ENCODE peak calls at places on chromosomes 6 and 20, in seven cellular contexts. E is stomach, W is A549, D is SK-N-SH, H is H1, F is sigmoid colon, N is ovary. J is an unnamed sample. For H3K4me1, the result is how much of the 10 kb centered on the place peaks cover.

GRCh38 chr20:32387262-32387661 is 29.1 kb downstream of the ASXL1 start:
- DNase-seq in N (no peak), H (no peak), F (no peak), D (no peak), E (no peak), W (no peak), J (no peak)

GRCh38 chr6:136738178-136739057 is 53.9 kb downstream of the MAP3K5 start:
- DNase-seq in F (no peak), W (no peak), H (no peak), N (peak), E (no peak), D (no peak), J (no peak)

GRCh38 chr20:24985802-24986201 is 6.7 kb downstream of the APMAP start:
- DNase-seq in F (peak), E (peak), W (no peak), H (no peak), N (no peak), D (no peak), J (no peak)

GRCh38 chr6:170032197-170032596 is 258.7 kb downstream of the DLL1 start:
- DNase-seq in D (no peak), N (no peak), F (peak), E (peak), H (no peak), W (no peak), J (no peak)

GRCh38 chr6:139588076-139588639 is 213.7 kb upstream of the CITED2 start:
- DNase-seq in N (no peak), E (peak), F (no peak), H (no peak), W (no peak), D (no peak), J (peak)

GRCh38 chr6:26389349-26389799 is 6.5 kb downstream of the BTN2A2 start:
- DNase-seq in H (no peak), E (no peak), D (no peak), N (no peak), F (no peak), W (peak), J (no peak)

GRCh38 chr6:110628330-110628729 is 151.9 kb upstream of the SLC22A16 start:
- DNase-seq in N (no peak), W (no peak), H (no peak), E (no peak), F (no peak), D (no peak), J (no peak)

GRCh38 chr20:51457281-51457932 is 85.1 kb downstream of the NFATC2 start:
- DNase-seq in N (peak), E (no peak), W (peak), D (peak), H (no peak), F (peak), J (no peak)

GRCh38 chr6:11535801-11536230 is 1.7 kb upstream of the TMEM170B start:
- DNase-seq in N (peak), E (peak), D (no peak), W (no peak), F (no peak), H (no peak), J (no peak)

GRCh38 chr6:113476937-113477839 is 380.0 kb upstream of the MARCKS start:
- DNase-seq in N (no peak), W (no peak), F (no peak), D (no peak), E (no peak), H (no peak), J (no peak)

GRCh38 chr20:6038256-6038655 is 15.6 kb downstream of the LRRN4 start:
- DNase-seq in N (no peak), F (no peak), W (no peak), D (no peak), E (no peak), H (no peak), J (no peak)

GRCh38 chr20:44582321-44583025 is at the start of gene PKIG:
- DNase-seq in E (no peak), H (no peak), F (peak), W (no peak), N (peak), D (no peak), J (no peak)

GRCh38 chr6:88722691-88723090 is 240.7 kb downstream of the RNGTT start:
- DNase-seq in F (no peak), E (no peak), H (no peak), D (no peak), N (no peak), W (no peak), J (no peak)

GRCh38 chr20:2123720-2124119 is 22.1 kb downstream of the STK35 start:
- DNase-seq in E (no peak), W (no peak), D (no peak), H (no peak), N (no peak), F (no peak), J (no peak)

GRCh38 chr6:30918675-30919074 is 4.6 kb downstream of the VARS2 start:
- DNase-seq in N (no peak), F (no peak), H (no peak), E (no peak), W (no peak), D (no peak), J (no peak)

GRCh38 chr20:49769125-49769581 is 43.5 kb upstream of the SLC9A8 start:
- DNase-seq in W (no peak), E (no peak), H (no peak), F (no peak), N (no peak), D (no peak), J (no peak)
- H3K4me1 ChIP-seq in W (half or more), E (under half), H (under half), F (under half), N (under half), D (under half), J (under half)

GRCh38 chr6:100117680-100118079 is 123.7 kb upstream of the MCHR2 start:
- DNase-seq in E (no peak), W (no peak), H (no peak), N (no peak), D (no peak), F (no peak), J (no peak)
- TF ChIP-seq EP300 in E (no peak), W (no peak), H (no peak), N (no peak), D (no peak), F (no peak), J (no peak)

GRCh38 chr6:18183736-18184135 is 28.5 kb downstream of the KDM1B start:
- DNase-seq in W (no peak), E (no peak), H (no peak), N (no peak), F (no peak), D (no peak), J (no peak)
- H3K4me1 ChIP-seq in W (under half), E (under half), H (under half), N (under half), F (under half), D (under half), J (under half)

GRCh38 chr20:18252597-18253451 is 35.5 kb upstream of the ZNF133 start:
- DNase-seq in F (no peak), D (no peak), E (no peak), N (no peak), W (peak), H (no peak), J (no peak)
- TF ChIP-seq EP300 in F (no peak), D (no peak), E (no peak), N (no peak), W (no peak), H (no peak), J (no peak)

GRCh38 chr6:33430991-33431879 is 11.4 kb downstream of the SYNGAP1 start:
- DNase-seq in H (no peak), D (peak), F (peak), N (peak), E (peak), W (peak), J (peak)

GRCh38 chr6:33428891-33429744 is 9.3 kb downstream of the SYNGAP1 start:
- DNase-seq in E (no peak), W (no peak), N (no peak), D (no peak), F (no peak), H (no peak), J (no peak)

GRCh38 chr6:33431880-33432541 is 12.1 kb downstream of the SYNGAP1 start:
- DNase-seq in F (no peak), D (peak), E (no peak), H (no peak), N (no peak), W (no peak), J (no peak)

GRCh38 chr6:33429745-33430042 is 9.8 kb downstream of the SYNGAP1 start:
- DNase-seq in F (no peak), D (no peak), W (no peak), E (no peak), N (no peak), H (no peak), J (no peak)

GRCh38 chr6:33430334-33430733 is 10.5 kb downstream of the SYNGAP1 start:
- DNase-seq in D (no peak), E (no peak), H (no peak), N (no peak), W (no peak), F (no peak), J (no peak)
- H3K4me1 ChIP-seq in D (under half), E (under half), H (under half), N (under half), W (under half), F (half or more), J (half or more)